ENCODE peak calls at places on chromosomes 4 and X, in five cellular contexts. Q is colonic mucosa; H is CD8-positive, alpha-beta T cell; P is mammary epithelial cell; A is endothelial cell of umbilical vein. R is an unnamed sample.

GRCh38 chr4:8547912-8548730 is 32.1 kb upstream of the GPR78 start:
- DNase-seq in H (no peak), A (no peak), P (no peak), Q (no peak), R (no peak)

GRCh38 chrX:18354369-18355329 is at the start of gene SCML2:
- DNase-seq in H (peak), P (peak), A (peak), Q (peak), R (no peak)

GRCh38 chr4:100189820-100190642 is at the start of gene DDIT4L:
- DNase-seq in Q (peak), A (peak), H (no peak), P (peak), R (no peak)

GRCh38 chr4:139301821-139302611 is at the start of gene NDUFC1:
- DNase-seq in P (peak), A (peak), H (peak), Q (peak), R (no peak)

GRCh38 chr4:136012250-136012649 is 1520.0 kb downstream of the PCDH18 start:
- DNase-seq in Q (no peak), P (no peak), H (no peak), A (no peak), R (no peak)

GRCh38 chr4:123941306-123941705 is 544.7 kb downstream of the SPRY1 start:
- DNase-seq in Q (no peak), A (no peak), P (peak), H (no peak), R (no peak)

GRCh38 chrX:19840899-19841648 is 46.3 kb downstream of the SH3KBP1 start:
- DNase-seq in P (no peak), A (no peak), Q (no peak), H (no peak), R (no peak)

GRCh38 chrX:148310402-148311200 is 189.8 kb upstream of the AFF2 start:
- DNase-seq in P (no peak), H (peak), Q (no peak), A (no peak), R (no peak)

GRCh38 chr4:147853706-147854105 is 121.8 kb downstream of the ARHGAP10 start:
- DNase-seq in Q (no peak), P (no peak), H (no peak), A (no peak), R (no peak)

GRCh38 chr4:8732092-8732491 is 139.5 kb downstream of the CPZ start:
- DNase-seq in Q (no peak), H (no peak), A (no peak), P (no peak), R (no peak)

GRCh38 chr4:174596513-174596912 is 74.2 kb upstream of the HPGD start:
- DNase-seq in H (no peak), Q (no peak), P (no peak), A (no peak), R (no peak)

GRCh38 chr4:11585506-11585905 is 156.8 kb upstream of the HS3ST1 start:
- DNase-seq in Q (peak), P (peak), A (no peak), H (no peak), R (no peak)

GRCh38 chrX:40307871-40308270 is 210.1 kb upstream of the BCOR start:
- DNase-seq in Q (no peak), H (no peak), A (no peak), P (no peak), R (no peak)

GRCh38 chr4:113471141-113471860 is 290.2 kb downstream of the CAMK2D start:
- DNase-seq in P (no peak), H (no peak), A (no peak), Q (no peak), R (peak)

GRCh38 chr4:26235500-26235899 is 85.3 kb upstream of the RBPJ start:
- DNase-seq in H (no peak), Q (peak), P (peak), A (no peak), R (no peak)

GRCh38 chr4:8403981-8404380 is 36.5 kb downstream of the ACOX3 start:
- DNase-seq in P (no peak), Q (no peak), A (no peak), H (no peak), R (no peak)

GRCh38 chrX:7088968-7089615 is 58.4 kb upstream of the STS start:
- DNase-seq in P (no peak), Q (no peak), H (peak), A (no peak), R (no peak)

GRCh38 chrX:43556207-43556606 is 99.9 kb upstream of the MAOA start:
- DNase-seq in P (no peak), H (no peak), A (no peak), Q (no peak), R (no peak)

GRCh38 chr4:112735474-112735951 is 98.6 kb downstream of the LARP7 start:
- DNase-seq in P (no peak), Q (no peak), H (no peak), A (no peak), R (no peak)

GRCh38 chrX:132169554-132169953 is 41.7 kb upstream of the FRMD7 start:
- DNase-seq in H (no peak), A (no peak), Q (no peak), P (no peak), R (no peak)

GRCh38 chr4:122633211-122633610 is 12.3 kb upstream of the IL21 start:
- DNase-seq in P (no peak), H (no peak), Q (no peak), A (no peak), R (no peak)

GRCh38 chr4:134324179-134324578 is 122.6 kb upstream of the PABPC4L start:
- DNase-seq in H (no peak), P (no peak), A (no peak), Q (no peak), R (no peak)

GRCh38 chr4:163175971-163176958 is 9.6 kb upstream of the NAF1 start:
- DNase-seq in H (no peak), A (no peak), Q (no peak), P (no peak), R (no peak)

GRCh38 chrX:108582151-108582550 is 142.5 kb downstream of the COL4A5 start:
- DNase-seq in A (no peak), P (no peak), H (no peak), Q (no peak), R (no peak)

GRCh38 chrX:53445977-53446376 is 11.8 kb upstream of the HSD17B10 start:
- DNase-seq in A (peak), H (peak), Q (peak), P (peak), R (no peak)

GRCh38 chrX:35919536-35920309 is at the start of gene CFAP47:
- DNase-seq in A (no peak), Q (peak), H (no peak), P (no peak), R (peak)

GRCh38 chr4:182273191-182273935 is 30.2 kb downstream of the TENM3 start:
- DNase-seq in P (no peak), A (no peak), Q (no peak), H (no peak), R (no peak)

GRCh38 chrX:39497717-39498265 is 600.0 kb downstream of the BCOR start:
- DNase-seq in P (no peak), H (no peak), Q (no peak), A (no peak), R (no peak)

GRCh38 chrX:13763489-13763888 is 28.9 kb downstream of the OFD1 start:
- DNase-seq in P (no peak), A (no peak), H (no peak), Q (no peak), R (no peak)

GRCh38 chr4:57355066-57355465 is 244.9 kb upstream of the IGFBP7 start:
- DNase-seq in P (peak), Q (no peak), H (no peak), A (no peak), R (no peak)

GRCh38 chrX:9919632-9920172 is 47.5 kb upstream of the CLDN34 start:
- DNase-seq in H (no peak), P (no peak), A (no peak), Q (no peak), R (no peak)

GRCh38 chr4:121654738-121655137 is 42.0 kb downstream of the ANXA5 start:
- DNase-seq in H (no peak), A (no peak), Q (no peak), P (no peak), R (no peak)

GRCh38 chr4:80231180-80231579 is 33.9 kb downstream of the PRDM8 start:
- DNase-seq in Q (no peak), H (no peak), A (no peak), P (no peak), R (no peak)

GRCh38 chr4:39285853-39286252 is 80.3 kb downstream of the RFC1 start:
- DNase-seq in Q (no peak), A (no peak), H (no peak), P (no peak), R (no peak)

GRCh38 chrX:138157850-138158249 is 553.7 kb downstream of the FGF13 start:
- DNase-seq in Q (no peak), H (no peak), A (no peak), P (no peak), R (no peak)

GRCh38 chr4:162782778-162783507 is 383.7 kb downstream of the NAF1 start:
- DNase-seq in A (no peak), Q (no peak), P (no peak), H (no peak), R (no peak)

GRCh38 chr4:110411599-110412011 is 64.3 kb upstream of the ENPEP start:
- DNase-seq in Q (peak), A (no peak), H (no peak), P (no peak), R (no peak)

GRCh38 chr4:86358176-86358701 is 1.6 kb downstream of the MAPK10 start:
- DNase-seq in Q (no peak), A (no peak), P (no peak), H (no peak), R (no peak)

DNA sequence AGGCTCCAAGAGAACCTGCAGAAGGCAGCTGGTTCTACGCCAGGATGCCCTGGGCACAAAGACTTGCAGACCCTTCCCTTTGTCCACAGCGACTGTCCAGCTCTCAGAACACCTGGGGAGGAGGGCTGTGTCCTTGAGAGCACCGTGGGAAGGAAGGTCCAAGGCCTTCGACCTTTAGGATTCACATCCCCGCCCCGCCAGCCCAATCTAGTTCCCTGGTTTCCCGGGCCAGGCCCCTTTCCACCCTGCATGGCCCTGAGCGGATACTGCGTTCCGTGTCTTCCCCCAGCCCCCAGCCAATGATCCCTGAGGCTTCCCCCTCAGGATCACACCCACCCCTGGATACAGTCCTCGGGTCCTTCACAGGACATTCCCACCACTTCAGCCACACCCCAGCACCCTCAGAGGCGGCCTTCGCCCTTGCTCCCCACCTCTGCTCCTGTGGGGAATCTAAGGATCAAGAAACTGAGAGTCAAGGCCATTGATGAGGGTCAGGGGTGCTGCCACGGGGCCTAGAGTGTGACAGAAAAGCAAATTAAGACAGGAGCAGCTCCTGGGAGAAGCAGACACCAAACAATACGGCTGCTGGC is 9.1 kb downstream of the ABCD1 start:
- DNase-seq in P (no peak), H (no peak), A (no peak), Q (no peak), R (no peak)
- TF ChIP-seq CTCF in P (no peak), H (no peak), A (no peak), Q (no peak), R (no peak)

DNA sequence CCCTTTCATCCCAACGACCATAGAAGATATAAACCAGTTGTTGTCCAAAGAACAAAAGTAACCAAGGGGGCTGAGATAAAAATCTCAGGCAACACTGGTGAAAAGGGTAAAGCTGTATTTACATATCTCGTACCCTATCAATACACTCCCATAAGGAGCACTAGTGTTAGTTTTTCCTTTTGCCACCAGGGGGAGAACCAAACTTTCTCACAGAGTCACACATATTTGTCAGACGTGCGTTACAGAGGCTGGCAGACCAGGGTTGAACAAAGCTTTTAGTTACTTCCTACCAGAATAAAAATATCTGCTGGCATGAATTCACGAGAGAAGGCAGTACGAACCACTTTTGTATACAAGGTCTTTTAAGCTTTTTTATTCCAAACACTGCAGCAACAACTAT is 88.3 kb downstream of the AMELX start:
- DNase-seq in Q (peak), H (no peak), P (peak), A (peak), R (peak)
- TF ChIP-seq CTCF in Q (peak), H (no peak), P (peak), A (peak), R (peak)

DNA sequence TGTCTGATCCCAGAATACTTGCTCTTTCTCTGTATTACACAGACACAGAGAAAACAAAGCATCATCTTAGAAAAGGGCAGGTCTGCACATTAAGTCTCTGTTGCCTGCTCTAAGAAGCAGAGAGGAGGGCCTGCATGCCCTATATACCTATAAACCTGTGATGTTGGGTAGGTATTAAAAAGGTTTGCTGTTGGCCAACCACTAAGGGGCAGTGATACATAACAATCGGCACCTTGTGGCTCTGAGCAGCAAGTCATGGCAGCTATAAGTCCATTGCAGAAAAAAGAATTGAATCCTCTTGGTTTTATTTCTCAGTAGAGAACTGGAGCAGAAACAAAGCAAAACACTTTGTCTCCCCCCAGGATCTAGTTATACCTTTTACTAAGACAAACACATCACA is 1364.4 kb downstream of the STIM2 start:
- DNase-seq in H (no peak), A (peak), Q (no peak), P (peak), R (no peak)
- TF ChIP-seq CTCF in H (no peak), A (peak), Q (no peak), P (peak), R (peak)

DNA sequence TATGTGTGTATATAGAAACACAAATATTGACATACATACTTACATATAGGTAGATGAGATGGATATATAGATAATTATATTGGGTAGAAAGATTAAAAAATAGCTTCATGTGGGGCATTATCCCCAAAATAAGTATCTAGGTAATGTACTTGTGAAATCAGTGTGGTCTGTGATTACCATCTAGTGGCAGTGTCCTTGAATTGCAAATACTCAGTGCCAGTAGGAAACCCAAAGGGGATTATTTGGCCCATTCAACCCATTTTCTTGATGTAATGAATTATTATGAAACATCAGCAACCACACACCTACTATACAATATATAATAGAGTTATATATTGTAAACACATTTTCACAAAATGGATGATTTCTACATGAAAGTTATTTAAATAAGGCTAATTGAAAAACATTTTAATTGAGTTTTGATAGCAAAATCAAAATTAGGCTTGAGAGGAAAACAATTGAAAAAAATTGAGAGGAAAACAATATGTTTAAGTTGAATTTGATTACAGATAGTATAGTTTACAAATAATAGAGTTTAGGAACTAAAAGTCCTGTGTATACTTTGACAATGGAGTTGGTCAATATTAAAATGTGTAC is 389.4 kb downstream of the GALNTL6 start:
- DNase-seq in A (peak), P (no peak), Q (no peak), H (no peak), R (peak)
- TF ChIP-seq CTCF in A (peak), P (peak), Q (peak), H (no peak), R (peak)

DNA sequence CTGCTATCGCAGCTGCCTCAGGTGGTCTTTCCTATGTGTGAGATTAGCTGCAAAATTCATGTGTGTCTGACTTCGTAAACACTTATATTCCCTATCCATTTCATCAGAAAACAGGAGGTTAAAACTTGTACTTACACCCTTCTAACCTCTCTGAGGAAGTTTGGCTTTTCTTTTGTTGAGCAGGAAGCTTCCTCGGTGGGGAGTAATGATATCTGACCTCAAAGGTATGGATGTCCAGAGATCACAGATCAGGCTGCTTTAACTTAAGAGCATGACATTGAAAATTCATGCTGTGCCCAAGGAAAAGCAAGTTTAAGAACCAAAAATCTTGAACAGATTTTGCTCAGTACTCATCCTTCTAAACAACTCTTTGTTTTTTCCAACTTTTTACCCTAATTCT is 429.1 kb downstream of the STIM2 start:
- DNase-seq in H (no peak), Q (no peak), A (no peak), P (no peak), R (no peak)
- TF ChIP-seq CTCF in H (no peak), Q (no peak), A (no peak), P (no peak), R (no peak)

GRCh38 chr4:161647757-161648156 is 516.0 kb downstream of the FSTL5 start:
- DNase-seq in Q (no peak), P (no peak), H (no peak), A (no peak), R (no peak)

DNA sequence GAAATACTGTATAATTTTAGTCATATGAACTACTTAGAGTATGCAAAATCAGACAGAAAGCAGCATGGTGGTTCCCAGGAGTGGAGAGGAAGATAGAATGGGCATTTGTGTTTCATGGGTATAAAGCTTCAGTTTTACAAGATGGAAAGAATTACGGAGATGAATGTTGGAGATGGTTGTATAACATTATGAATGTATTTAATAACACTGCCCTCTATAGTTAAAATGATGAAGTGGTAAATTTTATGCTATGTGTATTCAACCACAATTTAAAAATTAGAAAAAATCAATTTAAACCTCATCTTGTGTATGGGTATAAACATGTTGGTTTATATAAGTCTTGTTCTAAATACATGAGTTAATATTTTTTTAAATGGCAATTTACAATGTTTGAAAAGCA is 521.1 kb downstream of the FSTL5 start:
- DNase-seq in H (no peak), P (no peak), A (peak), Q (no peak), R (no peak)
- TF ChIP-seq CTCF in H (no peak), P (peak), A (no peak), Q (no peak), R (no peak)

GRCh38 chrX:45778621-45779020 is 577.9 kb upstream of the DIPK2B start:
- DNase-seq in A (no peak), H (no peak), P (no peak), Q (no peak), R (no peak)

GRCh38 chrX:45784590-45784989 is 583.9 kb upstream of the DIPK2B start:
- DNase-seq in A (peak), Q (no peak), P (no peak), H (no peak), R (no peak)

GRCh38 chrX:45783002-45783401 is 582.3 kb upstream of the DIPK2B start:
- DNase-seq in P (no peak), A (no peak), H (no peak), Q (no peak), R (no peak)

DNA sequence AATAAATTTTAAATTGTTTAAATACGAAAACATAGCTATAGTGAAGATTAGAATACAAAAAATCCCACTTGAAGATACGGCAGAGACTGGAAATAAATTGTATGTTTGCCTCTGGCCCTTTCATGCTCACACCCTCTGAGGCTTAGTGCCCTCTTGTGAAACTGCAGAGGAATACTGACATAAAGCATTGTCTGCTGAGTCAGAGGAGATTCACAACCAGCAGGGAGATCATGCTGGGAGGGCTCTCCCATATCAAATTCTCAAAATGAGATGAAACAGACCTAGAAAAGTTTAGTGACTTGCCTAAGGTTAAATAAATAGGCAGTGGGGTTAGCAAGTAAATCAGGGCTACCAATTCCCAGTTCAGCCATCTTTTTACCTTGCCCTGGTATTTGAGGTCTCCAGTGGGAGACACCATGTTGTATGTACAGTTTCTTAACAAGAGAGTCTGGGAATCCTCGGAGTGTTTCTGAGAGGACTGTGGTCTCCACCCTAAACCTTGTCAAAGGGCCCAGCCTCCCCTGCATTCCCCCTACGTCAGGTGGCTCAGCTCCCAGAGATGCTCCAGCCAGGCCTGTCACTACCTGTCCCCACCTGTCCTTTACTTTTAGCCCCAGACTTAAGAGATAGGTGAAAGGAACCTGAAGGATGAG is 581.4 kb upstream of the DIPK2B start:
- DNase-seq in A (peak), H (no peak), P (peak), Q (no peak), R (no peak)
- TF ChIP-seq CTCF in A (no peak), H (no peak), P (peak), Q (no peak), R (peak)

GRCh38 chr4:169723207-169723606 is 34.5 kb downstream of the HPF1 start:
- DNase-seq in A (peak), H (peak), Q (no peak), P (no peak), R (no peak)
- TF ChIP-seq CTCF in A (no peak), H (peak), Q (no peak), P (no peak), R (peak)

R was measured in astrocyte of the cerebellum.